ENCODE peak calls at places on chromosomes 5 and 9, in nine cellular contexts. I is Peyer's patch, L is chondrocyte, A is GM23338, U is iris pigment epithelial cell, V is HTR-8/SVneo, Z is skeletal muscle cell, Q is choroid plexus epithelial cell, G is B cell. N is an unnamed sample.

GRCh38 chr5:151086905-151087360 is 6.1 kb upstream of the TNIP1 start:
- DNase-seq in Q (no peak), U (no peak), G (peak), L (no peak), Z (no peak), A (no peak), V (no peak), I (peak), N (no peak)

GRCh38 chr5:156329197-156329611 is 2.2 kb downstream of the SGCD start:
- DNase-seq in Z (peak), U (no peak), A (no peak), I (no peak), G (no peak), L (no peak), V (no peak), Q (no peak), N (no peak)

GRCh38 chr5:133612021-133612860 is at the start of gene FSTL4:
- DNase-seq in V (no peak), U (no peak), Z (no peak), I (peak), L (no peak), A (peak), Q (no peak), G (peak), N (no peak)

GRCh38 chr5:173057062-173057924 is 1.1 kb downstream of the CREBRF start:
- DNase-seq in A (peak), Q (peak), I (peak), G (peak), L (peak), V (peak), U (peak), Z (peak), N (peak)

GRCh38 chr5:124692324-124692723 is 54.1 kb downstream of the ZNF608 start:
- DNase-seq in Q (peak), V (no peak), I (no peak), G (no peak), U (peak), L (no peak), Z (peak), A (no peak), N (no peak)

GRCh38 chr5:110735545-110735944 is 3.3 kb upstream of the SLC25A46 start:
- DNase-seq in G (no peak), I (no peak), L (no peak), U (no peak), V (no peak), A (no peak), Z (no peak), Q (no peak), N (no peak)

GRCh38 chr5:32687167-32687831 is 23.8 kb upstream of the NPR3 start:
- DNase-seq in A (no peak), I (no peak), U (peak), V (no peak), L (no peak), Q (peak), G (no peak), Z (no peak), N (no peak)

GRCh38 chr9:82495884-82496777 is 507.6 kb downstream of the SPATA31D1 start:
- DNase-seq in V (no peak), A (no peak), I (no peak), Z (no peak), L (no peak), G (no peak), Q (peak), U (no peak), N (no peak)

GRCh38 chr9:132147331-132147730 is 14.5 kb upstream of the NTNG2 start:
- DNase-seq in L (no peak), Q (peak), Z (no peak), G (no peak), I (no peak), V (no peak), A (no peak), U (no peak), N (no peak)

GRCh38 chr5:138000102-138000723 is 32.7 kb downstream of the FAM13B start:
- DNase-seq in Z (peak), V (no peak), G (no peak), Q (peak), L (no peak), I (no peak), U (peak), A (no peak), N (no peak)

GRCh38 chr5:171412186-171412585 is 7.3 kb upstream of the FGF18 start:
- DNase-seq in V (no peak), L (no peak), G (no peak), Z (no peak), A (no peak), U (no peak), I (no peak), Q (no peak), N (no peak)

GRCh38 chr9:74497750-74498615 is 848 bp downstream of the RORB start:
- DNase-seq in U (peak), G (peak), A (peak), I (peak), V (no peak), L (peak), Q (peak), Z (no peak), N (no peak)

GRCh38 chr9:125233678-125234077 is 7.5 kb downstream of the HSPA5 start:
- DNase-seq in U (peak), Z (peak), Q (peak), L (no peak), I (no peak), G (no peak), V (peak), A (no peak), N (no peak)

GRCh38 chr5:146565764-146566163 is 49.8 kb upstream of the GPR151 start:
- DNase-seq in G (peak), I (no peak), Z (peak), V (peak), Q (peak), A (peak), U (peak), L (no peak), N (peak)

GRCh38 chr5:60776343-60776742 is 67.7 kb downstream of the ELOVL7 start:
- DNase-seq in V (no peak), G (no peak), I (no peak), Q (no peak), U (no peak), Z (no peak), L (no peak), A (no peak), N (no peak)

GRCh38 chr5:116739648-116740047 is 165.0 kb upstream of the SEMA6A start:
- DNase-seq in I (no peak), Z (no peak), V (no peak), L (no peak), G (no peak), U (no peak), Q (no peak), A (no peak), N (no peak)

GRCh38 chr9:82961504-82962125 is 101.3 kb downstream of the RASEF start:
- DNase-seq in V (peak), Q (peak), I (peak), Z (peak), G (peak), L (no peak), U (peak), A (peak), N (peak)

GRCh38 chr9:97307500-97308163 is at the start of gene CCDC180:
- DNase-seq in U (peak), L (no peak), I (no peak), Q (peak), Z (peak), G (no peak), V (no peak), A (peak), N (no peak)

GRCh38 chr5:79301046-79301712 is 65.2 kb downstream of the JMY start:
- DNase-seq in L (no peak), U (peak), Z (no peak), I (no peak), Q (peak), A (peak), V (no peak), G (no peak), N (no peak)

GRCh38 chr5:89213584-89213983 is 330.6 kb upstream of the MEF2C start:
- DNase-seq in I (no peak), U (peak), L (no peak), V (no peak), Z (peak), Q (peak), G (no peak), A (no peak), N (no peak)

GRCh38 chr9:38227656-38228055 is 158.6 kb upstream of the SHB start:
- DNase-seq in Q (peak), L (no peak), A (no peak), Z (no peak), U (peak), G (no peak), V (no peak), I (no peak), N (no peak)

GRCh38 chr9:86893811-86894490 is 53.4 kb downstream of the GAS1 start:
- DNase-seq in Q (no peak), V (no peak), I (no peak), A (peak), G (no peak), Z (no peak), L (no peak), U (no peak), N (no peak)

GRCh38 chr9:124347206-124347967 is 67.9 kb downstream of the PSMB7 start:
- DNase-seq in A (no peak), I (peak), Q (no peak), G (no peak), U (no peak), Z (no peak), V (no peak), L (no peak), N (no peak)

GRCh38 chr9:116336133-116336862 is 182.7 kb downstream of the PAPPA start:
- DNase-seq in L (no peak), Q (peak), Z (peak), G (no peak), A (no peak), I (no peak), V (no peak), U (peak), N (no peak)

GRCh38 chr5:8060235-8061139 is 191.5 kb downstream of the MTRR start:
- DNase-seq in A (peak), Q (no peak), V (no peak), L (no peak), U (no peak), Z (no peak), G (peak), I (no peak), N (no peak)

GRCh38 chr9:84079994-84080393 is 99.4 kb downstream of the RMI1 start:
- DNase-seq in Z (no peak), V (no peak), U (no peak), I (no peak), G (no peak), L (no peak), A (no peak), Q (no peak), N (no peak)

GRCh38 chr5:158234323-158235158 is 375.6 kb upstream of the CLINT1 start:
- DNase-seq in L (no peak), Z (peak), U (peak), A (no peak), Q (peak), G (peak), V (no peak), I (no peak), N (no peak)

GRCh38 chr9:108468364-108468763 is 387.4 kb downstream of the ACTL7B start:
- DNase-seq in Z (no peak), V (no peak), Q (peak), L (no peak), U (peak), G (peak), I (no peak), A (peak), N (no peak)

GRCh38 chr5:138974227-138975063 is 99.3 kb upstream of the LRRTM2 start:
- DNase-seq in V (no peak), L (no peak), A (no peak), Q (peak), Z (no peak), U (peak), G (no peak), I (no peak), N (no peak)

GRCh38 chr5:127785098-127785927 is 82.1 kb downstream of the CCDC192 start:
- DNase-seq in A (no peak), L (no peak), U (peak), Q (peak), I (no peak), Z (peak), G (no peak), V (no peak), N (no peak)

GRCh38 chr5:155308289-155308688 is 294.7 kb downstream of the KIF4B start:
- DNase-seq in L (no peak), V (no peak), Q (no peak), I (no peak), Z (no peak), A (no peak), G (no peak), U (no peak), N (no peak)

GRCh38 chr5:59763545-59763944 is 130.0 kb downstream of the PDE4D start:
- DNase-seq in I (no peak), A (no peak), V (no peak), L (no peak), U (peak), Z (no peak), Q (peak), G (no peak), N (no peak)

GRCh38 chr5:149284501-149284900 is 12.8 kb downstream of the AFAP1L1 start:
- DNase-seq in Q (peak), L (no peak), Z (no peak), V (no peak), A (no peak), U (peak), G (no peak), I (no peak), N (no peak)

GRCh38 chr5:82798676-82799075 is 278.5 kb downstream of the TMEM167A start:
- DNase-seq in V (no peak), Z (no peak), I (no peak), L (no peak), U (no peak), G (no peak), A (no peak), Q (no peak), N (no peak)

N was measured in GM12864.